ENCODE peak calls at places on chromosomes 16 and 17, in nine cellular contexts. G is H54, L is AG10803, Q is T-helper 2 cell, J is MM.1S, S is D341Med, O is dorsolateral prefrontal cortex, E is GM20000, I is MCF 10A. X is an unnamed sample.

GRCh38 chr17:65553009-65553645 is 8.3 kb downstream of the AXIN2 start:
- DNase-seq in O (no peak), J (no peak), Q (no peak), I (no peak), E (no peak), L (peak; percentile 96), G (no peak), S (no peak), X (no peak)

GRCh38 chr16:48446534-48446920 is 61.3 kb upstream of the SIAH1 start:
- DNase-seq in Q (no peak), G (no peak), O (no peak), I (no peak), L (no peak), E (no peak), S (no peak), J (no peak), X (no peak)

GRCh38 chr16:66605177-66605999 is 884 bp downstream of the CMTM3 start:
- DNase-seq in S (peak; percentile 52), G (peak; percentile 56), E (peak; percentile 75), Q (peak; percentile 16), L (peak; percentile 36), J (no peak), I (no peak), O (no peak), X (peak; percentile 49)

GRCh38 chr17:28381141-28381825 is 9.8 kb downstream of the SARM1 start:
- DNase-seq in S (peak; percentile 47), Q (no peak), O (peak; percentile 64), I (no peak), G (no peak), J (no peak), L (no peak), E (peak; percentile 69), X (no peak)

GRCh38 chr16:48025359-48025758 is 130.4 kb downstream of the ABCC12 start:
- DNase-seq in Q (no peak), G (no peak), O (no peak), J (no peak), I (no peak), E (no peak), S (no peak), L (no peak), X (no peak)

GRCh38 chr17:67253379-67253778 is 8.4 kb upstream of the HELZ start:
- DNase-seq in I (peak; percentile 43), S (no peak), G (no peak), O (no peak), J (no peak), E (no peak), Q (no peak), L (no peak), X (no peak)

GRCh38 chr17:51050291-51051033 is 70.2 kb downstream of the SPAG9 start:
- DNase-seq in L (no peak), S (no peak), J (peak; percentile 16), G (no peak), O (no peak), Q (no peak), E (peak; percentile 58), I (no peak), X (no peak)

GRCh38 chr17:6244796-6245195 is 174.6 kb downstream of the WSCD1 start:
- DNase-seq in I (peak; percentile 9), O (peak; percentile 13), Q (no peak), S (no peak), G (no peak), J (no peak), E (no peak), L (no peak), X (no peak)

GRCh38 chr16:35631261-35631945 is 2172.0 kb downstream of the TP53TG3F start:
- DNase-seq in S (no peak), O (no peak), I (no peak), J (no peak), G (no peak), L (no peak), Q (no peak), E (no peak), X (peak; percentile 92)

GRCh38 chr17:45677770-45678169 is 106.3 kb upstream of the CRHR1 start:
- DNase-seq in G (peak; percentile 31), J (no peak), Q (no peak), L (no peak), E (no peak), I (peak; percentile 37), S (peak; percentile 64), O (peak; percentile 60), X (peak; percentile 28)

GRCh38 chr16:85270365-85270764 is 158.1 kb upstream of the CIBAR2 start:
- DNase-seq in L (peak; percentile 35), O (no peak), G (no peak), S (no peak), E (no peak), I (no peak), J (no peak), Q (no peak), X (no peak)

GRCh38 chr17:17117923-17118322 is 75.7 kb downstream of the MPRIP start:
- DNase-seq in L (no peak), E (no peak), J (no peak), G (no peak), S (no peak), Q (no peak), O (no peak), I (no peak), X (no peak)

GRCh38 chr17:73901661-73902415 is 257.6 kb upstream of the SDK2 start:
- DNase-seq in J (no peak), Q (no peak), E (no peak), G (no peak), I (no peak), O (no peak), S (no peak), L (no peak), X (no peak)